ENCODE peak calls at places on chromosomes 7 and 10, in four cellular contexts. J is HepG2, F is K562, O is GM12878. W is an unnamed sample.

GRCh38 chr7:138978541-138979184 is 2.5 kb downstream of the KIAA1549 start:
- DNase-seq in O (no peak), J (no peak), F (no peak), W (no peak)

GRCh38 chr7:30646154-30646553 is 36.1 kb downstream of the CRHR2 start:
- DNase-seq in O (no peak), J (no peak), F (no peak), W (no peak)

GRCh38 chr10:113751116-113751728 is at the start of gene PLEKHS1:
- DNase-seq in O (no peak), F (no peak), J (no peak), W (no peak)

GRCh38 chr7:42843209-42843800 is 68.6 kb downstream of the C7orf25 start:
- DNase-seq in O (no peak), J (peak), F (peak), W (peak)

GRCh38 chr10:116190883-116191282 is 82.1 kb downstream of the GFRA1 start:
- DNase-seq in F (no peak), J (no peak), O (no peak), W (no peak)

GRCh38 chr10:31819393-31819820 is 109.2 kb downstream of the ARHGAP12 start:
- DNase-seq in F (peak), J (no peak), O (no peak), W (no peak)

GRCh38 chr10:97333601-97334369 is 744 bp downstream of the FRAT2 start:
- DNase-seq in O (no peak), J (no peak), F (peak), W (peak)

GRCh38 chr10:19500959-19501358 is 315.3 kb upstream of the PLXDC2 start:
- DNase-seq in J (no peak), F (no peak), O (no peak), W (no peak)

GRCh38 chr10:130109796-130110235 is 814 bp downstream of the C10orf143 start:
- DNase-seq in J (peak), O (peak), F (peak), W (peak)

GRCh38 chr10:76012928-76013327 is 581.5 kb downstream of the LRMDA start:
- DNase-seq in F (no peak), O (no peak), J (no peak), W (no peak)

GRCh38 chr7:132882714-132883428 is 199.0 kb downstream of the CHCHD3 start:
- DNase-seq in J (no peak), F (no peak), O (peak), W (no peak)

GRCh38 chr10:94738588-94738987 is 23.9 kb upstream of the CYP2C19 start:
- DNase-seq in F (no peak), O (no peak), J (no peak), W (no peak)

GRCh38 chr10:24358022-24358421 is 149.1 kb downstream of the KIAA1217 start:
- DNase-seq in J (no peak), O (no peak), F (no peak), W (no peak)

GRCh38 chr10:13867822-13868221 is 281.1 kb downstream of the PRPF18 start:
- DNase-seq in J (no peak), O (no peak), F (no peak), W (no peak)

DNA sequence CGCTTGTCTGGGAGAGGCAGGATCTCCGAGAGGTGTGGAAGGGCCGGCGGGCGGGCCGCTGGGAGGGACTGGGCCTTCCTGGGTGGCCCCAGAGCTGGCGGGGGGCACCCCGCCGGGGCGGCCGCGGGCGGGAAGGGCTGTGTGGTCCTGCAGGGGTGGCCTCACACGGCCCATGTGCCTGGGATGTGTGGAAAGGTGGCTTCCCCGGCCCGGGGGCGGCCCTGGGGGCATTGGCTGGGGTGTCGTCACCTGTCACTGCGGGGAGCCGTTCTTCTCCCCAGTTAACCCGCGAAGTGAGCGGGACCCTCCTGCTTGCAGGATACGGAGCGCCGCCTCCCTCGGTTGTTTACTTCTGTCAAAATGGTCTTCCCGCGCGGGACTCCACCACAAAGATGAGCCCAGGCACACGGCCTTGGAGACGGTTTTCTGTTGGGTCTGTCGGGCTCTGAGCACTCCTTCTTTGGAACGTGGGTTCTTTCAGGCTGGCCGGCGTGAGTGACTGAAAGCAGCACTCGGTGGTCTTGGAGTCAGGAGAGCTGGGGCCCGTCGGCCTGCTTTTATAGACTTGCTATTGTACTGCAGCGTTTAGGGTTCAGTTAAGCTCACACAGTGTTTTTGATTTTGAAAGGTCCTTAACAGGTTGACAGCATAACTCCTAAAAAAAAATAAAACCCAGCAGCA is 700 bp downstream of the SMC3 start:
- DNase-seq in O (no peak), J (peak), F (peak), W (peak)
- TF ChIP-seq TCF7 in O (no peak), J (no peak), F (no peak), W (no peak)

GRCh38 chr10:27995311-27995710 is 3.6 kb downstream of the ODAD2 start:
- DNase-seq in J (no peak), O (no peak), F (no peak), W (no peak)
- TF ChIP-seq TCF7 in J (no peak), O (no peak), F (no peak), W (no peak)

GRCh38 chr7:51235593-51236313 is 80.9 kb downstream of the COBL start:
- DNase-seq in J (no peak), O (no peak), F (no peak), W (no peak)
- TF ChIP-seq TCF7 in J (no peak), O (no peak), F (no peak), W (no peak)

GRCh38 chr7:21497072-21497471 is 45.8 kb upstream of the DNAH11 start:
- DNase-seq in F (no peak), O (no peak), J (no peak), W (no peak)
- TF ChIP-seq TCF7 in F (no peak), O (no peak), J (no peak), W (no peak)

GRCh38 chr10:11204355-11204879 is 186.7 kb downstream of the CELF2 start:
- DNase-seq in J (no peak), O (no peak), F (no peak), W (peak)
- TF ChIP-seq TCF7 in J (no peak), O (no peak), F (no peak), W (no peak)

DNA sequence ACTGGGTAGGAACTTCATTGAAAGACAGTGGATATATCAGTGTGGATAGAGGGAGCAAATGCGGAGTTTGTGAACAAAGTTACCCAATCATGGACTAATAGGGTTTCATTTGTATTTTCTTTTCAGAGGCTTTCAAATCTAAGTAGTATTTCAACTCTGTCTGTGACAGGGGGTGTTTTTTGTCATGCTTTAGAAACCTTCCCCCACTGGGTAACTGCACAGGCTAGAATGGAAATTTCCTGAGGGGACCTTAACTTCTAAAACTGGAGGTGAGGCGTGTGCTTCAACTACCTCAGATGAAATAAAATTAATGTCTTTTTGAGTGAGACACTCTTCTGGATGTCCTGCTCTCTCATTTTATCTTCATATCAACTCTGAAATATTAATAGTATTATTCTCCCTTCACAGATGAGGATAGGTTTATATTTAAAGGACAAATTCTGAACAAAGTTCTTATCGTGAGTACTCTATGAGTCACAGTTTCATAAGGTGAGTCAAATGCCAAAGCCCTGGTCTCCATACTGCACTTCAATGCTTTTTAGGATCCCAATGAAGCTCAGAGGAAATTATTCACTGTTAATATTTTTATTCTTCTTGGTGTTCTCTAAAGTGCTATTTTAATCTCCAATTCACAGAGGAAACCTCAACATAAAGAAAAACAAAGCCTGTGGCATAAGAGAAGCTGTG is 770.6 kb downstream of the CCSER2 start:
- DNase-seq in F (no peak), O (no peak), J (no peak), W (no peak)
- TF ChIP-seq TCF7 in F (no peak), O (no peak), J (no peak), W (no peak)